ENCODE peak calls at places on chromosome 6, in nine cellular contexts. X is hypothalamus, T is colonic mucosa, K is GM12865, J is hepatocyte, D is neural crest cell, Y is iPS-NIHi11, P is body of pancreas, H is heart right ventricle. L is an unnamed sample.

GRCh38 chr6:41642960-41643898 is 5.0 kb downstream of the MDFI start:
- DNase-seq in H (no peak), J (no peak), T (no peak), X (no peak), D (no peak), Y (no peak), K (no peak), P (no peak), L (no peak)

GRCh38 chr6:126716826-126717514 is 377.1 kb downstream of the CENPW start:
- DNase-seq in J (no peak), Y (peak; percentile 17), P (no peak), D (no peak), H (no peak), T (no peak), X (no peak), K (no peak), L (no peak)

GRCh38 chr6:50840112-50840813 is 21.6 kb downstream of the TFAP2B start:
- DNase-seq in J (no peak), P (no peak), T (no peak), D (no peak), H (no peak), X (no peak), K (no peak), Y (no peak), L (no peak)

GRCh38 chr6:157823001-157823522 is at the start of gene SNX9:
- DNase-seq in Y (peak; percentile 89), T (peak; percentile 81), H (peak; percentile 80), P (peak; percentile 84), X (peak; percentile 61), K (peak; percentile 59), J (peak; percentile 94), D (peak; percentile 62), L (peak; percentile 48)

GRCh38 chr6:45473121-45473967 is 95.6 kb upstream of the SUPT3H start:
- DNase-seq in J (peak; percentile 20), D (no peak), H (no peak), K (no peak), T (peak; percentile 58), Y (no peak), X (no peak), P (peak; percentile 36), L (no peak)

GRCh38 chr6:82712826-82713225 is 349.2 kb downstream of the TPBG start:
- DNase-seq in D (no peak), T (no peak), Y (peak; percentile 18), H (no peak), X (no peak), P (no peak), J (no peak), K (peak; percentile 11), L (peak; percentile 12)

GRCh38 chr6:132365319-132365907 is 35.9 kb downstream of the MOXD1 start:
- DNase-seq in K (peak; percentile 79), H (no peak), Y (peak; percentile 8), X (no peak), D (no peak), P (no peak), T (no peak), J (no peak), L (no peak)

GRCh38 chr6:120279706-120280105 is 930.1 kb upstream of the MAN1A1 start:
- DNase-seq in Y (no peak), P (no peak), T (no peak), D (no peak), K (no peak), H (no peak), J (no peak), X (no peak), L (no peak)

GRCh38 chr6:138486249-138487121 is 12.8 kb downstream of the NHSL1 start:
- DNase-seq in X (no peak), D (no peak), J (no peak), H (no peak), T (no peak), Y (peak; percentile 30), P (no peak), K (peak; percentile 24), L (no peak)

GRCh38 chr6:26575494-26575939 is 21.2 kb upstream of the ABT1 start:
- DNase-seq in H (no peak), D (no peak), K (peak; percentile 70), Y (no peak), T (no peak), J (no peak), X (no peak), P (no peak), L (no peak)

GRCh38 chr6:142030115-142030619 is 102.6 kb upstream of the GJE1 start:
- DNase-seq in Y (no peak), T (no peak), H (no peak), X (no peak), P (no peak), J (no peak), D (no peak), K (no peak), L (no peak)

GRCh38 chr6:90284745-90285481 is 11.7 kb downstream of the BACH2 start:
- DNase-seq in X (peak; percentile 20), P (no peak), Y (no peak), D (no peak), H (no peak), J (no peak), T (no peak), K (peak; percentile 90), L (peak; percentile 33)

GRCh38 chr6:25476126-25476525 is 175.9 kb upstream of the SCGN start:
- DNase-seq in X (no peak), K (no peak), J (no peak), T (no peak), H (no peak), Y (no peak), D (no peak), P (no peak), L (no peak)

GRCh38 chr6:3041606-3042005 is 26.7 kb upstream of the RIPK1 start:
- DNase-seq in K (no peak), J (no peak), H (no peak), Y (no peak), P (no peak), X (no peak), D (no peak), T (no peak), L (no peak)

GRCh38 chr6:48610846-48611245 is 499.8 kb upstream of the PTCHD4 start:
- DNase-seq in K (no peak), J (no peak), T (no peak), P (no peak), D (no peak), X (no peak), H (no peak), Y (no peak), L (no peak)

L was measured in Kasumi-1.